ENCODE peak calls at places on chromosomes 13 and 19, in seven cellular contexts. B, I, K, D, S, G and E are unnamed samples.

GRCh38 chr19:10124429-10124828 is 4.7 kb upstream of the EIF3G start:
- DNase-seq in B (no peak), I (no peak), K (no peak), D (no peak), S (no peak), G (no peak), E (no peak)

GRCh38 chr13:23458972-23459371 is 25.5 kb upstream of the SACS start:
- DNase-seq in B (no peak), I (no peak), K (peak), D (no peak), S (no peak), G (no peak), E (no peak)

GRCh38 chr13:110957931-110958330 is 43.1 kb upstream of the ANKRD10 start:
- DNase-seq in B (no peak), I (no peak), K (no peak), D (no peak), S (no peak), G (no peak), E (no peak)

GRCh38 chr13:74575729-74576125 is 441.5 kb upstream of the KLF12 start:
- DNase-seq in B (no peak), I (no peak), K (peak), D (no peak), S (peak), G (no peak), E (no peak)

GRCh38 chr19:2108251-2109016 is 11.7 kb downstream of the IZUMO4 start:
- DNase-seq in B (no peak), I (no peak), K (no peak), D (no peak), S (no peak), G (no peak), E (no peak)

GRCh38 chr19:12346896-12347295 is 13.5 kb upstream of the ZNF563 start:
- DNase-seq in B (peak), I (no peak), K (no peak), D (no peak), S (no peak), G (no peak), E (no peak)

GRCh38 chr13:33227927-33228644 is 57.5 kb downstream of the STARD13 start:
- DNase-seq in B (no peak), I (no peak), K (no peak), D (no peak), S (no peak), G (no peak), E (peak)

GRCh38 chr13:100434010-100434763 is 154.4 kb downstream of the GGACT start:
- DNase-seq in B (peak), I (peak), K (no peak), D (peak), S (no peak), G (no peak), E (no peak)

GRCh38 chr13:20498129-20498528 is 27.5 kb downstream of the CRYL1 start:
- DNase-seq in B (no peak), I (no peak), K (no peak), D (no peak), S (no peak), G (no peak), E (no peak)

DNA sequence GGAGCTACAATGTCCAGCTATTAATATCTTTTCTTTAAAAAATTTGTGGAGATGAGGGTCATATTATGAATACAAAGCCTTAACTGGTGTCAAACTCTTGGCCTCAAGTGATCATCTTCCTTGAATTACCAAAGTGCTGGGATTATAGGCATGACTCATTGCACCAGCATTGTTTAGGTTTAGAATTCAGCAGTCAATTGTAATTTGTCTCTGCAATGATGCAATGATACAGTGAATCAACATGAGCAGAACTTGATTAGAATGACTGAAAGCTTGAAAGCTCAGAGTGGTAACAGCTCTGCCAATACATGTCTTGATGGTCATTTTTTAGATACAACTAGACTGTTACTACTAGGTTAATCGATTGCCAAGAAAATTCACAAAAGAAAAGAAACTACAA is 752.8 kb upstream of the MIR17HG start:
- DNase-seq in B (no peak), I (no peak), K (no peak), D (no peak), S (no peak), G (no peak), E (no peak)
- TF ChIP-seq JUND in B (no peak), I (no peak), K (no peak), D (no peak), S (no peak), G (peak), E (no peak)

DNA sequence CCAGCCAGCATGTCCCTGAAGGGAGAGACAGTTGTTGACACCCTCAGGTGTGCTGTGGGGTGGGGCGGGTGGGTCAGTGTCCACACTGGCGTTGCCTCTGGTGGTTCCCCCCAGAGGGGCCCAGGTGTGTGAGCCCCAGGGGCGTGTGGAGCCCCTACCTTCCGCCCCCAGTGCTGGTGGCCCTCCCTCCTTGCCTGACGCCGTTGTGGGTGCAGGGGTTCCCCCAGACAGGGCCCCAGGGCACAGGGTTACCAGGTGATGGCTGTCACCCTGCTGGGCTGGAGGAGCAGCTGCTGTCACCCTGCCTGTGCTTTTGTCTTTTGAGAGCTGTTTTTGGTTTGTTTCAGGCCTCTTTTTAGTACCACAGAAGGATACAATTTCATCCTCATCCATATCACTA is 27.2 kb downstream of the ATP4B start:
- DNase-seq in B (no peak), I (no peak), K (no peak), D (no peak), S (no peak), G (no peak), E (no peak)
- TF ChIP-seq JUND in B (no peak), I (no peak), K (no peak), D (no peak), S (no peak), G (no peak), E (no peak)

GRCh38 chr19:35331551-35332214 is 2.7 kb downstream of the CD22 start:
- DNase-seq in B (no peak), I (no peak), K (no peak), D (no peak), S (no peak), G (no peak), E (no peak)
- TF ChIP-seq JUND in B (no peak), I (no peak), K (no peak), D (no peak), S (no peak), G (no peak), E (no peak)

GRCh38 chr19:41325947-41326706 is 16.2 kb downstream of the CCDC97 start:
- DNase-seq in B (peak), I (no peak), K (peak), D (no peak), S (peak), G (no peak), E (peak)

GRCh38 chr19:41327076-41327475 is 17.1 kb downstream of the CCDC97 start:
- DNase-seq in B (no peak), I (no peak), K (no peak), D (no peak), S (no peak), G (no peak), E (no peak)

GRCh38 chr19:41328818-41329220 is 18.8 kb downstream of the CCDC97 start:
- DNase-seq in B (no peak), I (no peak), K (no peak), D (no peak), S (no peak), G (no peak), E (no peak)

GRCh38 chr19:41327499-41328156 is 17.7 kb downstream of the CCDC97 start:
- DNase-seq in B (no peak), I (no peak), K (peak), D (no peak), S (peak), G (no peak), E (no peak)

GRCh38 chr19:41328157-41328817 is 18.3 kb downstream of the CCDC97 start:
- DNase-seq in B (no peak), I (no peak), K (no peak), D (no peak), S (peak), G (no peak), E (no peak)
- TF ChIP-seq JUND in B (no peak), I (no peak), K (no peak), D (no peak), S (no peak), G (no peak), E (no peak)

DNA sequence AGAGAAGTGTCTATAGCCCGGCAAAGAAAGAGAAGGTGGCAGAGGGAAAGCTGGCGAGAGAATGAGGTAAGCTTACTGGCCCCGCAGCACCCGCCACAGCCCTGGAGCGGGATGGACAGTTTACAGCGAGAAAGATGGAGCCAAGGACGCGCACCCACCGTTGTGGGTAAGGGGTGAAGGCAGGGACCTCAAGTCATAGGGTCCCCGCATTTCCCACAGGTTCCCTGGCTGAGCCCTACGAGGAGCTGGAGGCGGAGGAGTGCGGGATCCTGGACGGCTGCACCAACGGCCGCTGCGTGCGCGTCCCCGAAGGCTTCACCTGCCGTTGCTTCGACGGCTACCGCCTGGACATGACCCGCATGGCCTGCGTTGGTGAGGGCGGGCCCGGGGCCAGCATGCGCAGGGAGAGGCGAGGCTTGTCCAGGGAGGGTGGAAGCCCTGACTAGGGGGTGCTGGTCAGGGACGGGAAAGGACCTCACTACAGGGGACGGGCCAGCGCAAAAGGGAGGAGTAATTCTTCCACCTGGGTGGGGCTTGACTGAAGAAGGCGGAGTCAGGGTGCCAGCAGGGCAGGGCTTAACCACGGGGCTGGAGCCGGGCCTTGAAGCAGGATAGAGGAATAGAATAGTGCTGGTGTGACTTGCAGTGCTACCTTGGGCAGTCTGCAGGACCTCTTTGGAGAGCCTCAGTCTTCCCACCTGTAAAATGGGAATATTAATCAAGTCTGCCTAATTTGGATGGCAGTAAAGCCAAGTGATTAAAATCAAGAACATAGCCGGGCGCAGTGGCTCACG is 26.5 kb downstream of the LTBP4 start:
- DNase-seq in B (no peak), I (no peak), K (peak), D (no peak), S (no peak), G (no peak), E (no peak)
- TF ChIP-seq JUND in B (no peak), I (no peak), K (no peak), D (no peak), S (no peak), G (no peak), E (no peak)